ENCODE peak calls at places on chromosomes 16 and 17, in seven cellular contexts. One of them, this sample, is unnamed.

GRCh38 chr16:674968-675883 is at the start of gene RHBDL1:
- DNase-seq in ureter: no peak
- DNase-seq in CD4-positive, CD25-positive, alpha-beta regulatory T cell: no peak
- DNase-seq in midbrain: peak; percentile 52
- DNase-seq in lower leg skin: no peak
- DNase-seq in stimulated activated CD4-positive, alpha-beta T cell treated with anti-CD3 and anti-CD28 coated beads, Interleukin-4, amount 100 ng/mL, for 4 hours: no peak
- DNase-seq in dorsolateral prefrontal cortex: peak; percentile 66
- DNase-seq in this sample: no peak

GRCh38 chr17:66451188-66452149 is 149.1 kb downstream of the PRKCA start:
- DNase-seq in lower leg skin: no peak
- DNase-seq in dorsolateral prefrontal cortex: no peak
- DNase-seq in midbrain: no peak
- DNase-seq in stimulated activated CD4-positive, alpha-beta T cell treated with anti-CD3 and anti-CD28 coated beads, Interleukin-4, amount 100 ng/mL, for 4 hours: no peak
- DNase-seq in ureter: no peak
- DNase-seq in CD4-positive, CD25-positive, alpha-beta regulatory T cell: no peak
- DNase-seq in this sample: no peak

GRCh38 chr16:87483481-87483880 is 9.3 kb downstream of the ZCCHC14 start:
- DNase-seq in midbrain: no peak
- DNase-seq in stimulated activated CD4-positive, alpha-beta T cell treated with anti-CD3 and anti-CD28 coated beads, Interleukin-4, amount 100 ng/mL, for 4 hours: no peak
- DNase-seq in CD4-positive, CD25-positive, alpha-beta regulatory T cell: no peak
- DNase-seq in ureter: no peak
- DNase-seq in dorsolateral prefrontal cortex: no peak
- DNase-seq in lower leg skin: no peak
- DNase-seq in this sample: no peak

GRCh38 chr16:35725949-35726348 is 2266.5 kb downstream of the TP53TG3F start:
- DNase-seq in CD4-positive, CD25-positive, alpha-beta regulatory T cell: no peak
- DNase-seq in dorsolateral prefrontal cortex: no peak
- DNase-seq in stimulated activated CD4-positive, alpha-beta T cell treated with anti-CD3 and anti-CD28 coated beads, Interleukin-4, amount 100 ng/mL, for 4 hours: no peak
- DNase-seq in ureter: no peak
- DNase-seq in midbrain: no peak
- DNase-seq in lower leg skin: no peak
- DNase-seq in this sample: no peak

GRCh38 chr17:73973881-73974409 is 229.5 kb upstream of the RPL38 start:
- DNase-seq in lower leg skin: no peak
- DNase-seq in ureter: no peak
- DNase-seq in midbrain: no peak
- DNase-seq in CD4-positive, CD25-positive, alpha-beta regulatory T cell: no peak
- DNase-seq in dorsolateral prefrontal cortex: no peak
- DNase-seq in stimulated activated CD4-positive, alpha-beta T cell treated with anti-CD3 and anti-CD28 coated beads, Interleukin-4, amount 100 ng/mL, for 4 hours: no peak
- DNase-seq in this sample: no peak

GRCh38 chr17:19021622-19022083 is 17.1 kb upstream of the FAM83G start:
- DNase-seq in lower leg skin: no peak
- DNase-seq in ureter: no peak
- DNase-seq in CD4-positive, CD25-positive, alpha-beta regulatory T cell: peak; percentile 18
- DNase-seq in dorsolateral prefrontal cortex: no peak
- DNase-seq in midbrain: no peak
- DNase-seq in stimulated activated CD4-positive, alpha-beta T cell treated with anti-CD3 and anti-CD28 coated beads, Interleukin-4, amount 100 ng/mL, for 4 hours: peak; percentile 47
- DNase-seq in this sample: no peak

GRCh38 chr17:67125417-67125816 is 81.1 kb downstream of the CACNG1 start:
- DNase-seq in CD4-positive, CD25-positive, alpha-beta regulatory T cell: no peak
- DNase-seq in midbrain: no peak
- DNase-seq in dorsolateral prefrontal cortex: no peak
- DNase-seq in lower leg skin: no peak
- DNase-seq in stimulated activated CD4-positive, alpha-beta T cell treated with anti-CD3 and anti-CD28 coated beads, Interleukin-4, amount 100 ng/mL, for 4 hours: no peak
- DNase-seq in ureter: no peak
- DNase-seq in this sample: no peak

GRCh38 chr17:62652251-62653001 is 25.0 kb downstream of the MRC2 start:
- DNase-seq in ureter: peak; percentile 71
- DNase-seq in CD4-positive, CD25-positive, alpha-beta regulatory T cell: peak; percentile 9
- DNase-seq in lower leg skin: no peak
- DNase-seq in midbrain: peak; percentile 26
- DNase-seq in dorsolateral prefrontal cortex: no peak
- DNase-seq in stimulated activated CD4-positive, alpha-beta T cell treated with anti-CD3 and anti-CD28 coated beads, Interleukin-4, amount 100 ng/mL, for 4 hours: no peak
- DNase-seq in this sample: peak; percentile 65

GRCh38 chr16:90047714-90048346 is 28.6 kb upstream of the DBNDD1 start:
- DNase-seq in stimulated activated CD4-positive, alpha-beta T cell treated with anti-CD3 and anti-CD28 coated beads, Interleukin-4, amount 100 ng/mL, for 4 hours: no peak
- DNase-seq in CD4-positive, CD25-positive, alpha-beta regulatory T cell: peak; percentile 11
- DNase-seq in ureter: no peak
- DNase-seq in dorsolateral prefrontal cortex: no peak
- DNase-seq in midbrain: no peak
- DNase-seq in lower leg skin: no peak
- DNase-seq in this sample: no peak

GRCh38 chr17:50147841-50148225 is 2.6 kb downstream of the PPP1R9B start:
- DNase-seq in CD4-positive, CD25-positive, alpha-beta regulatory T cell: no peak
- DNase-seq in dorsolateral prefrontal cortex: no peak
- DNase-seq in midbrain: no peak
- DNase-seq in lower leg skin: no peak
- DNase-seq in stimulated activated CD4-positive, alpha-beta T cell treated with anti-CD3 and anti-CD28 coated beads, Interleukin-4, amount 100 ng/mL, for 4 hours: no peak
- DNase-seq in ureter: no peak
- DNase-seq in this sample: no peak

GRCh38 chr17:149231-149630 is 11.9 kb downstream of the SCGB1C2 start:
- DNase-seq in lower leg skin: no peak
- DNase-seq in ureter: peak; percentile 23
- DNase-seq in dorsolateral prefrontal cortex: no peak
- DNase-seq in CD4-positive, CD25-positive, alpha-beta regulatory T cell: no peak
- DNase-seq in midbrain: no peak
- DNase-seq in stimulated activated CD4-positive, alpha-beta T cell treated with anti-CD3 and anti-CD28 coated beads, Interleukin-4, amount 100 ng/mL, for 4 hours: no peak
- DNase-seq in this sample: no peak

GRCh38 chr17:82960419-82961271 is 118.8 kb upstream of the METRNL start:
- DNase-seq in dorsolateral prefrontal cortex: peak; percentile 31
- DNase-seq in midbrain: no peak
- DNase-seq in CD4-positive, CD25-positive, alpha-beta regulatory T cell: no peak
- DNase-seq in stimulated activated CD4-positive, alpha-beta T cell treated with anti-CD3 and anti-CD28 coated beads, Interleukin-4, amount 100 ng/mL, for 4 hours: no peak
- DNase-seq in ureter: no peak
- DNase-seq in lower leg skin: no peak
- DNase-seq in this sample: peak; percentile 48

GRCh38 chr17:50062323-50063243 is 6.7 kb downstream of the ITGA3 start:
- DNase-seq in lower leg skin: peak; percentile 85
- DNase-seq in stimulated activated CD4-positive, alpha-beta T cell treated with anti-CD3 and anti-CD28 coated beads, Interleukin-4, amount 100 ng/mL, for 4 hours: no peak
- DNase-seq in CD4-positive, CD25-positive, alpha-beta regulatory T cell: no peak
- DNase-seq in dorsolateral prefrontal cortex: peak; percentile 52
- DNase-seq in midbrain: no peak
- DNase-seq in ureter: peak; percentile 91
- DNase-seq in this sample: peak; percentile 84

GRCh38 chr17:76820039-76820438 is 48.2 kb upstream of the MGAT5B start:
- DNase-seq in CD4-positive, CD25-positive, alpha-beta regulatory T cell: no peak
- DNase-seq in ureter: no peak
- DNase-seq in lower leg skin: no peak
- DNase-seq in dorsolateral prefrontal cortex: no peak
- DNase-seq in midbrain: no peak
- DNase-seq in stimulated activated CD4-positive, alpha-beta T cell treated with anti-CD3 and anti-CD28 coated beads, Interleukin-4, amount 100 ng/mL, for 4 hours: no peak
- DNase-seq in this sample: no peak

GRCh38 chr16:23254338-23254737 is 47.8 kb upstream of the SCNN1B start:
- DNase-seq in lower leg skin: no peak
- DNase-seq in dorsolateral prefrontal cortex: no peak
- DNase-seq in midbrain: no peak
- DNase-seq in stimulated activated CD4-positive, alpha-beta T cell treated with anti-CD3 and anti-CD28 coated beads, Interleukin-4, amount 100 ng/mL, for 4 hours: no peak
- DNase-seq in ureter: no peak
- DNase-seq in CD4-positive, CD25-positive, alpha-beta regulatory T cell: no peak
- DNase-seq in this sample: peak; percentile 78

GRCh38 chr16:46719528-46719927 is 28.6 kb downstream of the MYLK3 start:
- DNase-seq in dorsolateral prefrontal cortex: no peak
- DNase-seq in midbrain: no peak
- DNase-seq in CD4-positive, CD25-positive, alpha-beta regulatory T cell: no peak
- DNase-seq in ureter: no peak
- DNase-seq in stimulated activated CD4-positive, alpha-beta T cell treated with anti-CD3 and anti-CD28 coated beads, Interleukin-4, amount 100 ng/mL, for 4 hours: no peak
- DNase-seq in lower leg skin: no peak
- DNase-seq in this sample: no peak

GRCh38 chr16:14958970-14959369 is 15.9 kb upstream of the PDXDC1 start:
- DNase-seq in CD4-positive, CD25-positive, alpha-beta regulatory T cell: no peak
- DNase-seq in stimulated activated CD4-positive, alpha-beta T cell treated with anti-CD3 and anti-CD28 coated beads, Interleukin-4, amount 100 ng/mL, for 4 hours: no peak
- DNase-seq in lower leg skin: no peak
- DNase-seq in dorsolateral prefrontal cortex: no peak
- DNase-seq in midbrain: no peak
- DNase-seq in ureter: no peak
- DNase-seq in this sample: no peak

GRCh38 chr16:88924834-88925539 is 52.0 kb downstream of the CBFA2T3 start:
- DNase-seq in lower leg skin: no peak
- DNase-seq in midbrain: no peak
- DNase-seq in CD4-positive, CD25-positive, alpha-beta regulatory T cell: no peak
- DNase-seq in ureter: no peak
- DNase-seq in dorsolateral prefrontal cortex: no peak
- DNase-seq in stimulated activated CD4-positive, alpha-beta T cell treated with anti-CD3 and anti-CD28 coated beads, Interleukin-4, amount 100 ng/mL, for 4 hours: no peak
- DNase-seq in this sample: no peak

GRCh38 chr17:81043319-81043724 is 8.4 kb downstream of the BAIAP2 start:
- DNase-seq in CD4-positive, CD25-positive, alpha-beta regulatory T cell: no peak
- DNase-seq in midbrain: no peak
- DNase-seq in ureter: no peak
- DNase-seq in dorsolateral prefrontal cortex: no peak
- DNase-seq in lower leg skin: no peak
- DNase-seq in stimulated activated CD4-positive, alpha-beta T cell treated with anti-CD3 and anti-CD28 coated beads, Interleukin-4, amount 100 ng/mL, for 4 hours: no peak
- DNase-seq in this sample: no peak

GRCh38 chr16:75305364-75306101 is 54.1 kb upstream of the BCAR1 start:
- DNase-seq in dorsolateral prefrontal cortex: no peak
- DNase-seq in midbrain: no peak
- DNase-seq in lower leg skin: peak; percentile 92
- DNase-seq in ureter: peak; percentile 89
- DNase-seq in CD4-positive, CD25-positive, alpha-beta regulatory T cell: no peak
- DNase-seq in stimulated activated CD4-positive, alpha-beta T cell treated with anti-CD3 and anti-CD28 coated beads, Interleukin-4, amount 100 ng/mL, for 4 hours: peak; percentile 41
- DNase-seq in this sample: peak; percentile 72

This sample was measured in breast epithelium.